ENCODE peak calls at places on chromosomes 11 and 22, in seven cellular contexts. One of them, this sample, is unnamed.

GRCh38 chr11:60740573-60740972 is 16.1 kb downstream of the MS4A18 start:
- DNase-seq in SK-N-SH: no peak
- DNase-seq in A549: no peak
- DNase-seq in HCT116: no peak
- DNase-seq in GM23338: no peak
- DNase-seq in GM12878: no peak
- DNase-seq in HL-60: no peak
- DNase-seq in this sample: no peak

GRCh38 chr11:105673089-105673488 is 63.2 kb downstream of the GRIA4 start:
- DNase-seq in SK-N-SH: no peak
- DNase-seq in A549: no peak
- DNase-seq in HCT116: no peak
- DNase-seq in GM23338: peak
- DNase-seq in GM12878: no peak
- DNase-seq in HL-60: no peak
- DNase-seq in this sample: no peak

GRCh38 chr22:31586137-31586920 is 75.7 kb downstream of the PISD start:
- DNase-seq in SK-N-SH: no peak
- DNase-seq in A549: no peak
- DNase-seq in HCT116: no peak
- DNase-seq in GM23338: no peak
- DNase-seq in GM12878: no peak
- DNase-seq in HL-60: no peak
- DNase-seq in this sample: no peak

GRCh38 chr11:28965824-28966223 is 857.6 kb downstream of the METTL15 start:
- DNase-seq in SK-N-SH: no peak
- DNase-seq in A549: no peak
- DNase-seq in HCT116: no peak
- DNase-seq in GM23338: no peak
- DNase-seq in GM12878: no peak
- DNase-seq in HL-60: no peak
- DNase-seq in this sample: no peak

GRCh38 chr11:117199061-117199915 is at the start of gene TAGLN:
- DNase-seq in SK-N-SH: no peak
- DNase-seq in A549: no peak
- DNase-seq in HCT116: no peak
- DNase-seq in GM23338: peak
- DNase-seq in GM12878: no peak
- DNase-seq in HL-60: no peak
- DNase-seq in this sample: no peak

GRCh38 chr11:117443269-117444186 is 115.9 kb downstream of the CEP164 start:
- DNase-seq in SK-N-SH: peak
- DNase-seq in A549: peak
- DNase-seq in HCT116: no peak
- DNase-seq in GM23338: peak
- DNase-seq in GM12878: no peak
- DNase-seq in HL-60: no peak
- DNase-seq in this sample: no peak

GRCh38 chr11:13105237-13105844 is 96.2 kb downstream of the RASSF10 start:
- DNase-seq in SK-N-SH: peak
- DNase-seq in A549: no peak
- DNase-seq in HCT116: no peak
- DNase-seq in GM23338: no peak
- DNase-seq in GM12878: no peak
- DNase-seq in HL-60: no peak
- DNase-seq in this sample: no peak

GRCh38 chr11:78576549-78577097 is 2.0 kb upstream of the NARS2 start:
- DNase-seq in SK-N-SH: no peak
- DNase-seq in A549: no peak
- DNase-seq in HCT116: no peak
- DNase-seq in GM23338: no peak
- DNase-seq in GM12878: no peak
- DNase-seq in HL-60: no peak
- DNase-seq in this sample: no peak

GRCh38 chr11:135037828-135038227 is 625.8 kb upstream of the B3GAT1 start:
- DNase-seq in SK-N-SH: no peak
- DNase-seq in A549: no peak
- DNase-seq in HCT116: no peak
- DNase-seq in GM23338: no peak
- DNase-seq in GM12878: no peak
- DNase-seq in HL-60: no peak
- DNase-seq in this sample: no peak

GRCh38 chr11:32311351-32312077 is 123.8 kb downstream of the WT1 start:
- DNase-seq in SK-N-SH: no peak
- DNase-seq in A549: no peak
- DNase-seq in HCT116: no peak
- DNase-seq in GM23338: no peak
- DNase-seq in GM12878: no peak
- DNase-seq in HL-60: no peak
- DNase-seq in this sample: no peak

GRCh38 chr22:39808087-39808486 is 85.5 kb downstream of the ENTHD1 start:
- DNase-seq in SK-N-SH: peak
- DNase-seq in A549: peak
- DNase-seq in HCT116: peak
- DNase-seq in GM23338: peak
- DNase-seq in GM12878: no peak
- DNase-seq in HL-60: no peak
- DNase-seq in this sample: no peak

GRCh38 chr22:17086301-17086700 is 1.5 kb downstream of the IL17RA start:
- DNase-seq in SK-N-SH: no peak
- DNase-seq in A549: no peak
- DNase-seq in HCT116: no peak
- DNase-seq in GM23338: no peak
- DNase-seq in GM12878: no peak
- DNase-seq in HL-60: no peak
- DNase-seq in this sample: no peak

GRCh38 chr22:17672417-17672991 is 33.9 kb downstream of the BCL2L13 start:
- DNase-seq in SK-N-SH: peak
- DNase-seq in A549: no peak
- DNase-seq in HCT116: no peak
- DNase-seq in GM23338: no peak
- DNase-seq in GM12878: no peak
- DNase-seq in HL-60: no peak
- DNase-seq in this sample: no peak

GRCh38 chr11:59511675-59512074 is 336 bp downstream of the OR4D9 start:
- DNase-seq in SK-N-SH: no peak
- DNase-seq in A549: no peak
- DNase-seq in HCT116: no peak
- DNase-seq in GM23338: no peak
- DNase-seq in GM12878: no peak
- DNase-seq in HL-60: no peak
- DNase-seq in this sample: no peak

GRCh38 chr11:131274233-131274632 is 96.2 kb upstream of the NTM start:
- DNase-seq in SK-N-SH: no peak
- DNase-seq in A549: no peak
- DNase-seq in HCT116: no peak
- DNase-seq in GM23338: no peak
- DNase-seq in GM12878: no peak
- DNase-seq in HL-60: no peak
- DNase-seq in this sample: no peak

GRCh38 chr11:117193130-117194020 is 5.8 kb upstream of the TAGLN start:
- DNase-seq in SK-N-SH: no peak
- DNase-seq in A549: no peak
- DNase-seq in HCT116: no peak
- DNase-seq in GM23338: no peak
- DNase-seq in GM12878: no peak
- DNase-seq in HL-60: no peak
- DNase-seq in this sample: no peak

GRCh38 chr11:18299724-18300123 is 22.2 kb downstream of the HPS5 start:
- DNase-seq in SK-N-SH: no peak
- DNase-seq in A549: no peak
- DNase-seq in HCT116: no peak
- DNase-seq in GM23338: no peak
- DNase-seq in GM12878: no peak
- DNase-seq in HL-60: no peak
- DNase-seq in this sample: no peak

GRCh38 chr22:24969588-24970301 is 17.2 kb downstream of the KIAA1671 start:
- DNase-seq in SK-N-SH: peak
- DNase-seq in A549: no peak
- DNase-seq in HCT116: peak
- DNase-seq in GM23338: no peak
- DNase-seq in GM12878: no peak
- DNase-seq in HL-60: no peak
- DNase-seq in this sample: no peak

GRCh38 chr11:36615829-36616228 is 17.8 kb upstream of the RAG2 start:
- DNase-seq in SK-N-SH: no peak
- DNase-seq in A549: no peak
- DNase-seq in HCT116: no peak
- DNase-seq in GM23338: no peak
- DNase-seq in GM12878: no peak
- DNase-seq in HL-60: no peak
- DNase-seq in this sample: no peak

GRCh38 chr11:65477271-65478029 is 21.4 kb upstream of the MALAT1 start:
- DNase-seq in SK-N-SH: peak
- DNase-seq in A549: peak
- DNase-seq in HCT116: no peak
- DNase-seq in GM23338: peak
- DNase-seq in GM12878: no peak
- DNase-seq in HL-60: peak
- DNase-seq in this sample: no peak

DNA sequence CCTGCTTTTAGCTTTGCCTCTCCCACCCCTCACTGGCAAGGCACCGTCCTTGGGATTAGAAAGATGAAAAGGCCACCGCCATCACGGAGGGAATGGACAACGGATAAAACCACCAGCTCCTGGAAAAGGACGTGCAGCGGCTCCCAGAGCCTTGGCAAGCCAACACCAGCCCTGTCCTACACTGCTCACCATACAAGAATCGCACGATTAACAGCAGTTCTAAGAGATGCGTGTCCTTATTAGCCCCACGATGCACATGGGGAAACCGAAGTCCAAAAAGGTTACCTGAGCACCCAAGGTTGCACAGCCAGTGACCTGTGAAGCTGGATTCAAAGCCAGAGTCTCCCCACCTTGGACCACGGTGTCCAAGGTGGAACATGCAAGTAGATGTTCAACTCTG is 7.3 kb downstream of the YPEL1 start:
- DNase-seq in SK-N-SH: no peak
- DNase-seq in A549: no peak
- DNase-seq in HCT116: no peak
- DNase-seq in GM23338: no peak
- DNase-seq in GM12878: no peak
- DNase-seq in HL-60: no peak
- DNase-seq in this sample: no peak
- TF ChIP-seq REST in SK-N-SH: no peak
- TF ChIP-seq REST in A549: no peak
- TF ChIP-seq REST in HCT116: no peak
- TF ChIP-seq REST in GM23338: no peak
- TF ChIP-seq REST in GM12878: no peak
- TF ChIP-seq REST in HL-60: no peak
- TF ChIP-seq REST in this sample: no peak

GRCh38 chr11:81585534-81585933 is 1148.1 kb downstream of the FAM181B start:
- DNase-seq in SK-N-SH: no peak
- DNase-seq in A549: no peak
- DNase-seq in HCT116: no peak
- DNase-seq in GM23338: no peak
- DNase-seq in GM12878: no peak
- DNase-seq in HL-60: no peak
- DNase-seq in this sample: no peak
- TF ChIP-seq REST in SK-N-SH: no peak
- TF ChIP-seq REST in A549: no peak
- TF ChIP-seq REST in HCT116: no peak
- TF ChIP-seq REST in GM23338: no peak
- TF ChIP-seq REST in GM12878: no peak
- TF ChIP-seq REST in HL-60: no peak
- TF ChIP-seq REST in this sample: no peak

GRCh38 chr11:82523141-82523540 is 210.5 kb downstream of the FAM181B start:
- DNase-seq in SK-N-SH: no peak
- DNase-seq in A549: no peak
- DNase-seq in HCT116: no peak
- DNase-seq in GM23338: peak
- DNase-seq in GM12878: no peak
- DNase-seq in HL-60: no peak
- DNase-seq in this sample: no peak

GRCh38 chr11:82527185-82527584 is 206.5 kb downstream of the FAM181B start:
- DNase-seq in SK-N-SH: no peak
- DNase-seq in A549: no peak
- DNase-seq in HCT116: no peak
- DNase-seq in GM23338: no peak
- DNase-seq in GM12878: no peak
- DNase-seq in HL-60: no peak
- DNase-seq in this sample: no peak

DNA sequence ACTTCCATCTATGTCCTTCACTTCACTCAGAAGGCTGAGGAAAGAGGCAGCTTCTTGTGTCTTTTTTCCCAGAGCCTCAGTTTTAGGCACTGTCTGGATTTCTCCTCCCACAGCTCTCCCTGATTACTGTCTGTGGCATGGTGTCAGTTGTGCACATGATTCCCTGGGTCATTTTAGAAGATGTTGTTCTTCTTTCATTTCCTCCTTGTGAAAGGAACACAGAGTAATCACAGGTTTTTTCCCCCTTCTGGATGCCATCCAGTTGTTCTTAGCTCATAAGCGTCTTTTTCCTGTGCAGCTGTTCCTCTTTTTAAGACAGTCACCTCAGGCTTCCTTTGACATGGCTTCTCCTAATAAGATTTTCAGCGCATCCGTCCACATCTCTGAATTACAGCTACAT is 212.2 kb downstream of the FAM181B start:
- DNase-seq in SK-N-SH: no peak
- DNase-seq in A549: no peak
- DNase-seq in HCT116: no peak
- DNase-seq in GM23338: no peak
- DNase-seq in GM12878: no peak
- DNase-seq in HL-60: peak
- DNase-seq in this sample: no peak
- TF ChIP-seq REST in SK-N-SH: no peak
- TF ChIP-seq REST in A549: no peak
- TF ChIP-seq REST in HCT116: no peak
- TF ChIP-seq REST in GM23338: no peak
- TF ChIP-seq REST in GM12878: no peak
- TF ChIP-seq REST in HL-60: no peak
- TF ChIP-seq REST in this sample: no peak

GRCh38 chr11:127521413-127521812 is 520.8 kb upstream of the KIRREL3 start:
- DNase-seq in SK-N-SH: no peak
- DNase-seq in A549: no peak
- DNase-seq in HCT116: no peak
- DNase-seq in GM23338: no peak
- DNase-seq in GM12878: no peak
- DNase-seq in HL-60: no peak
- DNase-seq in this sample: peak
- TF ChIP-seq REST in SK-N-SH: no peak
- TF ChIP-seq REST in A549: no peak
- TF ChIP-seq REST in HCT116: no peak
- TF ChIP-seq REST in GM23338: no peak
- TF ChIP-seq REST in GM12878: no peak
- TF ChIP-seq REST in HL-60: no peak
- TF ChIP-seq REST in this sample: no peak

GRCh38 chr11:34586655-34587281 is 34.1 kb upstream of the EHF start:
- DNase-seq in SK-N-SH: no peak
- DNase-seq in A549: no peak
- DNase-seq in HCT116: no peak
- DNase-seq in GM23338: no peak
- DNase-seq in GM12878: no peak
- DNase-seq in HL-60: no peak
- DNase-seq in this sample: peak
- TF ChIP-seq REST in SK-N-SH: no peak
- TF ChIP-seq REST in A549: no peak
- TF ChIP-seq REST in HCT116: no peak
- TF ChIP-seq REST in GM23338: no peak
- TF ChIP-seq REST in GM12878: no peak
- TF ChIP-seq REST in HL-60: no peak
- TF ChIP-seq REST in this sample: no peak

This sample was measured in Panc1.